ENCODE peak calls at places on chromosome 16, in ten cellular contexts. S is vagina; B is heart left ventricle; W is cardiac muscle cell; G is CD4-positive, alpha-beta T cell; E is CD8-positive, alpha-beta T cell; I is left ventricle myocardium inferior; O is PC-9; K is tibial nerve; J is ascending aorta. A is an unnamed sample.

GRCh38 chr16:28193530-28194423 is 18.0 kb downstream of the XPO6 start:
- DNase-seq in S (no peak), B (no peak), W (peak; percentile 85), G (no peak), E (no peak), I (no peak), O (peak; percentile 98), K (no peak), J (peak; percentile 58), A (no peak)

GRCh38 chr16:89291355-89291754 is 73.9 kb downstream of the ZNF778 start:
- DNase-seq in S (no peak), B (no peak), W (no peak), G (no peak), E (no peak), I (no peak), O (no peak), K (no peak), J (no peak), A (no peak)

GRCh38 chr16:49557070-49557446 is 183.5 kb downstream of the C16orf78 start:
- DNase-seq in S (no peak), B (no peak), W (no peak), G (no peak), E (no peak), I (no peak), O (no peak), K (no peak), J (no peak), A (no peak)

GRCh38 chr16:17384473-17384872 is 86.3 kb downstream of the XYLT1 start:
- DNase-seq in S (no peak), B (no peak), W (no peak), G (no peak), E (no peak), I (no peak), O (no peak), K (no peak), J (no peak), A (no peak)

GRCh38 chr16:50491516-50491915 is 56.7 kb upstream of the NKD1 start:
- DNase-seq in S (no peak), B (no peak), W (no peak), G (no peak), E (no peak), I (no peak), O (no peak), K (no peak), J (no peak), A (peak; percentile 26)

GRCh38 chr16:3171855-3172593 is 16.0 kb upstream of the OR1F1 start:
- DNase-seq in S (no peak), B (no peak), W (no peak), G (no peak), E (no peak), I (no peak), O (no peak), K (no peak), J (no peak), A (no peak)

GRCh38 chr16:79261461-79261860 is 339.1 kb downstream of the MAF start:
- DNase-seq in S (peak; percentile 44), B (peak; percentile 68), W (no peak), G (peak; percentile 23), E (no peak), I (peak; percentile 57), O (no peak), K (peak; percentile 24), J (no peak), A (no peak)

GRCh38 chr16:50878966-50879615 is 137.2 kb downstream of the CYLD start:
- DNase-seq in S (peak; percentile 79), B (no peak), W (no peak), G (no peak), E (no peak), I (no peak), O (no peak), K (no peak), J (no peak), A (peak; percentile 36)

GRCh38 chr16:15988268-15989013 is 39.0 kb downstream of the ABCC1 start:
- DNase-seq in S (no peak), B (no peak), W (peak; percentile 50), G (no peak), E (no peak), I (no peak), O (no peak), K (no peak), J (no peak), A (no peak)

GRCh38 chr16:15461376-15461775 is 27.0 kb downstream of the BMERB1 start:
- DNase-seq in S (no peak), B (no peak), W (no peak), G (no peak), E (no peak), I (no peak), O (no peak), K (no peak), J (no peak), A (no peak)

GRCh38 chr16:53980675-53981074 is 276.7 kb downstream of the FTO start:
- DNase-seq in S (no peak), B (no peak), W (no peak), G (no peak), E (no peak), I (no peak), O (no peak), K (no peak), J (no peak), A (no peak)

GRCh38 chr16:48169896-48170295 is 14.1 kb upstream of the ABCC12 start:
- DNase-seq in S (no peak), B (no peak), W (no peak), G (no peak), E (no peak), I (no peak), O (no peak), K (no peak), J (peak; percentile 25), A (no peak)

GRCh38 chr16:13708361-13708760 is 211.6 kb upstream of the ERCC4 start:
- DNase-seq in S (no peak), B (no peak), W (no peak), G (no peak), E (no peak), I (no peak), O (no peak), K (no peak), J (no peak), A (no peak)

GRCh38 chr16:50023626-50024025 is 1.4 kb upstream of the CNEP1R1 start:
- DNase-seq in S (no peak), B (no peak), W (no peak), G (no peak), E (no peak), I (no peak), O (no peak), K (no peak), J (no peak), A (no peak)

GRCh38 chr16:15572329-15573001 is 70.5 kb downstream of the MARF1 start:
- DNase-seq in S (no peak), B (no peak), W (peak; percentile 82), G (no peak), E (no peak), I (no peak), O (peak; percentile 69), K (no peak), J (no peak), A (no peak)

GRCh38 chr16:11677451-11677951 is 9.2 kb downstream of the SNN start:
- DNase-seq in S (no peak), B (peak; percentile 19), W (no peak), G (no peak), E (no peak), I (no peak), O (no peak), K (no peak), J (no peak), A (no peak)

GRCh38 chr16:87681990-87682570 is 79.8 kb downstream of the JPH3 start:
- DNase-seq in S (no peak), B (no peak), W (peak; percentile 78), G (no peak), E (no peak), I (no peak), O (no peak), K (no peak), J (no peak), A (no peak)

GRCh38 chr16:25126820-25127232 is 15.3 kb downstream of the LCMT1 start:
- DNase-seq in S (no peak), B (no peak), W (peak; percentile 84), G (peak; percentile 8), E (no peak), I (no peak), O (peak; percentile 81), K (no peak), J (no peak), A (no peak)

GRCh38 chr16:77835111-77835510 is 46.7 kb downstream of the VAT1L start:
- DNase-seq in S (no peak), B (no peak), W (no peak), G (no peak), E (no peak), I (no peak), O (no peak), K (no peak), J (no peak), A (no peak)
- H3K27ac ChIP-seq in S (no peak overlapping the region), B (no peak overlapping the region), W (no peak overlapping the region), G (no peak overlapping the region), E (no peak overlapping the region), I (no peak overlapping the region), O (no peak overlapping the region), K (no peak overlapping the region), J (peak overlapping the region; percentile 59), A (no peak overlapping the region)

DNA sequence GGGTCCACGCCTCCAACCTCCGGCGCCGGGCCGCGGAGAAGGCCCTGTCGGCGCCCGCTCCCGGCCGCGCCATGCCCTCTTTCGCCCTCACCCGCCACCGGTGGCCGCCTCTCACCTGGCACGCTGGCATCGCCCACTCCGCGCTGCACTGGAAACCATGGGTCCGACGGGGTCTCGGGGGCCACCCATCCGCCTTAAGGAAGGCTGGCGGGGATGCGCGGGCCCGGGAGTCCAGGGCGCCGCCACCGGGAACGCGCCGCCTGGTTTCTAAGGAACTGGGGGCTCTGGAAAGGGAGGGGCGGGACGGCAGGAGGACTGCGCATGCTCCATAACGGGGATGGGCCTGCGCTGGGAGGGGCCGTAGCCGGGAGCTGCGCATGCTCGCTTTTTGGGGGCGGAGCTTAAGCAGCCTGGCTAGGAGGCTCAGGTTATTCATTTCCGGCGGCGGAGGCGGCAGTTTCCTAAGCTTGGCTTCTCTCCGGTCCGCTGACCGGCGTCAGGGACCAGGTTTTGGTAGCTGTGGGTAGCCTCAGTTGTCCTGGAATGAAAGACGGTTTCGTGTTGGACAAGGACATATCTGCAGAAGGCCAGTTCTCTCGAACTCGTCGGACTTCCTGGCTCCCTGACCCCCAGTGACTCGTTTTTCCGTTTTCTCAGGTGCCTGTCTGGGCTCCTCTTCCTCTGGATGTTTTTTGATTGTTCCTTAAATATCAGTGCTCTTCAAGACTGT is at the start of gene GFOD2:
- DNase-seq in S (peak; percentile 94), B (peak; percentile 97), W (peak; percentile 96), G (peak; percentile 97), E (peak; percentile 100), I (peak; percentile 97), O (peak; percentile 77), K (peak; percentile 91), J (peak; percentile 98), A (peak; percentile 94)
- TF ChIP-seq CTCF in S (no peak), B (no peak), W (no peak), G (no peak), E (no peak), I (no peak), O (no peak), K (no peak), J (no peak), A (no peak)

GRCh38 chr16:84084570-84085270 is 32.0 kb downstream of the MBTPS1 start:
- DNase-seq in S (no peak), B (peak; percentile 71), W (peak; percentile 72), G (peak; percentile 66), E (peak; percentile 44), I (peak; percentile 41), O (peak; percentile 45), K (no peak), J (no peak), A (no peak)
- H3K27ac ChIP-seq in S (no peak overlapping the region), B (peak overlapping the region; percentile 86), W (no peak overlapping the region), G (no peak overlapping the region), E (no peak overlapping the region), I (peak overlapping the region; percentile 81), O (no peak overlapping the region), K (no peak overlapping the region), J (no peak overlapping the region), A (peak overlapping the region; percentile 84)

GRCh38 chr16:66728117-66728787 is 23.2 kb downstream of the DYNC1LI2 start:
- DNase-seq in S (no peak), B (peak; percentile 47), W (peak; percentile 80), G (no peak), E (no peak), I (no peak), O (peak; percentile 48), K (no peak), J (no peak), A (no peak)
- TF ChIP-seq CTCF in S (peak; percentile 41), B (peak; percentile 64), W (peak; percentile 58), G (peak; percentile 83), E (peak; percentile 70), I (peak; percentile 80), O (peak; percentile 82), K (peak; percentile 55), J (peak; percentile 44), A (peak; percentile 79)